ENCODE peak calls at places on chromosomes 5 and 9, in four cellular contexts. I is astrocyte, S is A549, Z is heart left ventricle. P is an unnamed sample.

GRCh38 chr5:99320461-99320860 is 391.7 kb upstream of the CHD1 start:
- DNase-seq in S (peak), Z (no peak), I (no peak), P (no peak)

GRCh38 chr5:73493421-73493820 is 4.8 kb upstream of the BTF3 start:
- DNase-seq in S (no peak), Z (no peak), I (no peak), P (no peak)

GRCh38 chr9:130024597-130024994 is 18.4 kb downstream of the FNBP1 start:
- DNase-seq in I (peak), Z (no peak), S (peak), P (peak)

GRCh38 chr5:62305715-62306493 is at the start of gene KIF2A:
- DNase-seq in Z (peak), S (peak), I (peak), P (peak)

GRCh38 chr5:132439521-132440206 is 50.9 kb downstream of the IRF1 start:
- DNase-seq in I (peak), S (no peak), Z (peak), P (peak)

GRCh38 chr9:97710356-97711222 is 13.4 kb upstream of the XPA start:
- DNase-seq in Z (peak), I (peak), S (peak), P (peak)

GRCh38 chr9:107932036-107932435 is 442.5 kb upstream of the KLF4 start:
- DNase-seq in I (peak), Z (no peak), S (no peak), P (peak)

GRCh38 chr9:114348906-114349482 is 19.3 kb downstream of the ORM2 start:
- DNase-seq in S (peak), I (peak), Z (no peak), P (peak)

GRCh38 chr9:5764130-5764868 is 68.6 kb downstream of the ERMP1 start:
- DNase-seq in I (no peak), Z (no peak), S (no peak), P (no peak)

GRCh38 chr5:88238732-88239131 is 29.9 kb downstream of the TMEM161B start:
- DNase-seq in Z (no peak), I (no peak), S (no peak), P (no peak)

GRCh38 chr5:174338204-174339010 is 292.9 kb downstream of the NSG2 start:
- DNase-seq in Z (no peak), S (no peak), I (no peak), P (peak)

GRCh38 chr5:9498541-9499497 is 47.1 kb downstream of the SEMA5A start:
- DNase-seq in Z (no peak), S (peak), I (no peak), P (peak)

GRCh38 chr5:172010278-172010677 is 3.8 kb upstream of the FBXW11 start:
- DNase-seq in I (peak), S (peak), Z (no peak), P (peak)

GRCh38 chr5:139296862-139297326 is 3.4 kb downstream of the MATR3 start:
- DNase-seq in I (no peak), S (no peak), Z (no peak), P (no peak)

GRCh38 chr5:139296198-139296597 is 2.7 kb downstream of the MATR3 start:
- DNase-seq in I (no peak), S (no peak), Z (no peak), P (no peak)

GRCh38 chr5:139299477-139299876 is 5.9 kb downstream of the MATR3 start:
- DNase-seq in I (no peak), S (no peak), Z (no peak), P (no peak)

GRCh38 chr5:139298242-139298641 is 4.7 kb downstream of the MATR3 start:
- DNase-seq in Z (no peak), I (no peak), S (no peak), P (no peak)

GRCh38 chr5:139297439-139298133 is 4.0 kb downstream of the MATR3 start:
- DNase-seq in Z (no peak), S (no peak), I (no peak), P (no peak)
- H3K4me3 ChIP-seq in Z (no peak), S (no peak), I (no peak), P (no peak)

GRCh38 chr9:121735065-121735791 is 83.8 kb downstream of the DAB2IP start:
- DNase-seq in I (peak), S (peak), Z (no peak), P (peak)
- TF ChIP-seq CTCF in I (peak), S (peak), Z (peak), P (peak)

GRCh38 chr9:93574900-93575705 is 1.3 kb upstream of the PHF2 start:
- DNase-seq in Z (no peak), S (no peak), I (no peak), P (no peak)
- H3K4me3 ChIP-seq in Z (peak), S (peak), I (peak), P (peak)

GRCh38 chr5:138566792-138567191 is 8.4 kb downstream of the HSPA9 start:
- DNase-seq in I (no peak), Z (no peak), S (no peak), P (no peak)

GRCh38 chr5:138569759-138570158 is 5.4 kb downstream of the HSPA9 start:
- DNase-seq in S (no peak), Z (no peak), I (peak), P (no peak)

GRCh38 chr5:138565100-138565821 is 9.9 kb downstream of the HSPA9 start:
- DNase-seq in I (no peak), Z (no peak), S (no peak), P (no peak)

GRCh38 chr5:138570871-138571270 is 4.3 kb downstream of the HSPA9 start:
- DNase-seq in S (no peak), I (no peak), Z (no peak), P (no peak)

GRCh38 chr5:138568061-138568824 is 7.0 kb downstream of the HSPA9 start:
- DNase-seq in S (no peak), I (peak), Z (no peak), P (no peak)
- TF ChIP-seq CTCF in S (no peak), I (peak), Z (no peak), P (no peak)